ENCODE peak calls at places on chromosomes 13 and 19, in seven cellular contexts. F is OCI-LY7, J is HepG2, T is fibroblast of the aortic adventitia, I is upper lobe of right lung, O is heart right ventricle, B is right lobe of liver. Z is an unnamed sample.

GRCh38 chr13:100633461-100633860 is 41.1 kb downstream of the TMTC4 start:
- DNase-seq in O (no peak), T (peak; percentile 94), F (no peak), I (no peak), J (peak; percentile 6), B (no peak), Z (peak; percentile 91)

GRCh38 chr19:31314849-31315620 is 34.2 kb downstream of the TSHZ3 start:
- DNase-seq in T (peak; percentile 23), I (no peak), O (no peak), J (no peak), F (no peak), B (no peak), Z (no peak)

GRCh38 chr13:46947425-46948191 is 50.8 kb upstream of the HTR2A start:
- DNase-seq in J (no peak), O (no peak), T (no peak), I (no peak), B (no peak), F (no peak), Z (no peak)

GRCh38 chr13:20672772-20673171 is 30.7 kb upstream of the IL17D start:
- DNase-seq in O (no peak), B (no peak), I (no peak), F (no peak), T (peak; percentile 71), J (no peak), Z (peak; percentile 80)

GRCh38 chr13:24683833-24684599 is 3.8 kb downstream of the ATP12A start:
- DNase-seq in F (peak; percentile 84), J (peak; percentile 43), B (peak; percentile 64), I (peak; percentile 78), T (peak; percentile 29), O (peak; percentile 61), Z (peak; percentile 60)

GRCh38 chr13:25222740-25223139 is 50.7 kb upstream of the AMER2 start:
- DNase-seq in I (no peak), O (no peak), F (no peak), T (no peak), J (no peak), B (no peak), Z (no peak)

GRCh38 chr19:20558571-20558970 is 7.0 kb downstream of the ZNF737 start:
- DNase-seq in T (no peak), I (no peak), J (no peak), F (no peak), O (no peak), B (no peak), Z (no peak)

GRCh38 chr13:44014501-44014900 is 134.8 kb downstream of the LACC1 start:
- DNase-seq in J (no peak), I (no peak), F (no peak), O (no peak), T (no peak), B (no peak), Z (no peak)

GRCh38 chr13:42740753-42741152 is 40.6 kb upstream of the FAM216B start:
- DNase-seq in J (no peak), B (no peak), I (peak; percentile 68), O (peak; percentile 36), F (no peak), T (no peak), Z (peak; percentile 39)

GRCh38 chr19:27974082-27974513 is 1238.9 kb downstream of the UQCRFS1 start:
- DNase-seq in B (no peak), J (peak; percentile 2), O (no peak), F (peak; percentile 31), I (no peak), T (peak; percentile 50), Z (peak; percentile 29)

GRCh38 chr13:23673354-23673753 is 103.1 kb downstream of the TNFRSF19 start:
- DNase-seq in I (no peak), B (no peak), J (no peak), F (no peak), O (no peak), T (peak; percentile 95), Z (peak; percentile 84)

GRCh38 chr13:112979406-112979902 is 10.4 kb downstream of the MCF2L start:
- DNase-seq in I (no peak), J (no peak), F (no peak), O (no peak), B (no peak), T (no peak), Z (no peak)

GRCh38 chr19:41930926-41931592 is 2.8 kb upstream of the ERFL start:
- DNase-seq in O (no peak), B (no peak), I (no peak), T (no peak), F (peak; percentile 58), J (no peak), Z (no peak)

GRCh38 chr13:57629391-57629804 is 2.1 kb upstream of the PCDH17 start:
- DNase-seq in T (peak; percentile 3), F (no peak), B (no peak), I (peak; percentile 60), O (peak; percentile 14), J (no peak), Z (peak; percentile 15)

GRCh38 chr19:58181902-58182576 is 822 bp upstream of the ZNF274 start:
- DNase-seq in F (peak; percentile 84), T (peak; percentile 17), J (peak; percentile 71), I (no peak), B (no peak), O (peak; percentile 30), Z (peak; percentile 50)

GRCh38 chr19:40101813-40102212 is 11.1 kb upstream of the ZNF780A start:
- DNase-seq in O (no peak), F (no peak), T (no peak), J (no peak), B (no peak), I (no peak), Z (no peak)

GRCh38 chr13:65454403-65454802 is 1775.7 kb downstream of the PCDH9 start:
- DNase-seq in I (no peak), O (no peak), T (no peak), F (no peak), B (no peak), J (no peak), Z (no peak)

GRCh38 chr19:21891086-21891485 is 55.1 kb upstream of the ZNF43 start:
- DNase-seq in I (no peak), J (no peak), B (no peak), T (no peak), F (no peak), O (no peak), Z (no peak)

GRCh38 chr13:98217597-98217996 is 40.5 kb upstream of the RNF113B start:
- DNase-seq in O (no peak), B (no peak), I (peak; percentile 72), J (no peak), T (no peak), F (no peak), Z (no peak)

GRCh38 chr13:92677571-92677970 is 549.0 kb upstream of the GPC6 start:
- DNase-seq in F (no peak), T (no peak), I (no peak), O (peak; percentile 19), B (no peak), J (no peak), Z (no peak)

GRCh38 chr19:18278521-18279265 is 2.7 kb downstream of the JUND start:
- DNase-seq in F (peak; percentile 41), T (peak; percentile 33), I (no peak), B (no peak), J (no peak), O (no peak), Z (peak; percentile 55)
- TF ChIP-seq CTCF in F (peak; percentile 78), T (peak; percentile 35), I (peak; percentile 16), B (peak; percentile 32), J (peak; percentile 54), O (peak; percentile 36), Z (peak; percentile 33)

DNA sequence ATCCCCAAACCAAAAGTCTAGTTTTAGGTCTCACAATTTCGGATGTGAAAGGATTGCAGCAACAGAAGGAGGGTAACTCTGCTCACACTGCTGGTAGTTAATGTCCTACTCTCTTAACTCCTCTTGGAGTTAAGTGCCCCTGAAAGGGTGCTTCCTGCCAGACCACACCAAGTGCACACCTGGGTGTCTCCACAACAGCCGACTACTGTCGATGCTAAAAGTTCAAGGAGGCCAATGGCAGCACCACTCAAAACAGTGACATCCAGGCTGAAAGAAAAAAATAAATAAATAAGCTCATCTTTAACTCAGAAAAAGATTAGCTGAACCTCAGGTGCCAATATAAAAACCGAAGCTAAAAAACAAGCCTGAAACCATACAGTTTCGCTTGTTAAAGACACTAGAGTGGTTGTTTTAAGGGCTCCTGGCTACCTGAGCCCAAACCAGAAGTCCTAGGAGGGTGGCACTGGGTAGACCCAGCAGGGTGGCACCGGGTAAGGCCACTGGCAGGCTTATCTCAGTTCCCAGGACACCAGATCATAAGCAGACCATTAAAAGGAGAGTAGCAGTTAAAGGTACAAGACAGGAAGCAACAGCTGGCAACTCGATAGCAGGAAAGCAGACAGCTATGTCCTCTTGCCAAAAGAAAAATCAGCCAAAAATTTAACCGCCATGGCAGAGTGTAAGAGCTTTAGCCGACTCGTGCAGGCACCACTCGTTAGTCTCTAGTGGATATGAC is 39.3 kb downstream of the BRD4 start:
- DNase-seq in J (no peak), B (no peak), T (peak; percentile 53), O (no peak), F (peak; percentile 76), I (no peak), Z (peak; percentile 42)
- H3K4me3 ChIP-seq in J (no peak overlapping the region), B (no peak overlapping the region), T (no peak overlapping the region), O (no peak overlapping the region), F (peak overlapping the region; percentile 57), I (no peak overlapping the region), Z (peak overlapping the region; percentile 14)

GRCh38 chr13:63120883-63121282 is 1705.2 kb upstream of the PCDH20 start:
- DNase-seq in F (no peak), I (no peak), J (no peak), B (no peak), T (no peak), O (no peak), Z (no peak)

GRCh38 chr13:63124863-63125262 is 1709.2 kb upstream of the PCDH20 start:
- DNase-seq in B (no peak), I (no peak), F (peak; percentile 14), O (no peak), T (peak; percentile 38), J (peak; percentile 5), Z (peak; percentile 63)
- TF ChIP-seq CTCF in B (peak; percentile 35), I (peak; percentile 41), F (peak; percentile 80), O (peak; percentile 30), T (no peak), J (no peak), Z (peak; percentile 37)

GRCh38 chr19:17847538-17848366 is at the start of gene JAK3:
- DNase-seq in J (peak; percentile 59), T (peak; percentile 64), F (peak; percentile 87), B (peak; percentile 75), I (no peak), O (peak; percentile 79), Z (peak; percentile 82)
- H3K4me3 ChIP-seq in J (peak within 1 kb of the TSS; percentile 50), T (peak within 1 kb of the TSS; percentile 56), F (peak within 1 kb of the TSS; percentile 66), B (peak within 1 kb of the TSS; percentile 26), I (peak within 1 kb of the TSS; percentile 51), O (peak within 1 kb of the TSS; percentile 70), Z (peak within 1 kb of the TSS; percentile 53)

Z was measured in fibroblast of pulmonary artery.